ENCODE peak calls at places on chromosomes 4 and X, in five cellular contexts. W is IMR-90, Q is heart right ventricle, G is HepG2, K is choroid plexus epithelial cell. V is an unnamed sample.

GRCh38 chrX:136768469-136769084 is 12.2 kb downstream of the ARHGEF6 start:
- DNase-seq in W (peak), K (peak), Q (peak), G (no peak), V (peak)

GRCh38 chr4:40843696-40844095 is 93.9 kb downstream of the NSUN7 start:
- DNase-seq in Q (no peak), K (no peak), G (no peak), W (no peak), V (no peak)

GRCh38 chr4:178611062-178611461 is 1168.8 kb upstream of the AGA start:
- DNase-seq in W (no peak), Q (no peak), G (no peak), K (no peak), V (no peak)

GRCh38 chr4:185794637-185795036 is 17.4 kb downstream of the SORBS2 start:
- DNase-seq in G (no peak), W (no peak), K (no peak), Q (no peak), V (no peak)

GRCh38 chr4:10015140-10015753 is 6.0 kb downstream of the SLC2A9 start:
- DNase-seq in W (peak), G (no peak), K (peak), Q (no peak), V (peak)

GRCh38 chr4:106409901-106410889 is 41.6 kb upstream of the GIMD1 start:
- DNase-seq in K (no peak), G (no peak), Q (no peak), W (no peak), V (no peak)

GRCh38 chrX:48626401-48627298 is 29.4 kb downstream of the WDR13 start:
- DNase-seq in Q (no peak), W (peak), K (peak), G (no peak), V (no peak)

GRCh38 chrX:134004038-134004437 is 18.6 kb upstream of the GPC3 start:
- DNase-seq in Q (no peak), K (peak), G (no peak), W (peak), V (no peak)

GRCh38 chr4:110620352-110621327 is 2.2 kb downstream of the PITX2 start:
- DNase-seq in W (no peak), Q (no peak), K (peak), G (no peak), V (no peak)

GRCh38 chr4:19386786-19387185 is 864.9 kb upstream of the SLIT2 start:
- DNase-seq in W (no peak), K (peak), G (no peak), Q (no peak), V (no peak)

GRCh38 chr4:156515295-156515694 is 456.3 kb downstream of the PDGFC start:
- DNase-seq in K (no peak), Q (no peak), G (no peak), W (peak), V (no peak)

GRCh38 chr4:1246111-1246881 is 2.6 kb downstream of the CTBP1 start:
- DNase-seq in G (no peak), W (no peak), Q (peak), K (no peak), V (peak)

GRCh38 chrX:20378291-20378920 is 111.7 kb upstream of the RPS6KA3 start:
- DNase-seq in K (no peak), Q (no peak), G (no peak), W (peak), V (no peak)

GRCh38 chr4:163693211-163693610 is 198.7 kb downstream of the TMA16 start:
- DNase-seq in G (no peak), Q (no peak), K (peak), W (peak), V (no peak)

GRCh38 chr4:15294202-15294601 is 133.6 kb upstream of the C1QTNF7 start:
- DNase-seq in G (no peak), K (no peak), W (no peak), Q (no peak), V (no peak)

GRCh38 chr4:165325732-165326512 is 1.5 kb upstream of the MSMO1 start:
- DNase-seq in G (peak), Q (no peak), K (peak), W (peak), V (no peak)

GRCh38 chr4:155921597-155921996 is 18.1 kb downstream of the TDO2 start:
- DNase-seq in K (no peak), W (no peak), G (no peak), Q (no peak), V (no peak)

GRCh38 chrX:3659761-3660160 is 53.7 kb downstream of the PRKX start:
- DNase-seq in K (peak), G (no peak), W (peak), Q (no peak), V (no peak)

GRCh38 chrX:13721819-13722527 is 12.4 kb downstream of the TRAPPC2 start:
- DNase-seq in Q (no peak), G (no peak), K (peak), W (peak), V (no peak)

GRCh38 chrX:31606796-31607195 is 535.0 kb upstream of the FTHL17 start:
- DNase-seq in Q (no peak), G (no peak), K (no peak), W (no peak), V (no peak)

GRCh38 chr4:115720611-115721010 is 607.2 kb upstream of the NDST4 start:
- DNase-seq in Q (no peak), G (no peak), W (no peak), K (peak), V (no peak)

GRCh38 chr4:181952478-181952877 is 290.7 kb upstream of the TENM3 start:
- DNase-seq in K (peak), Q (no peak), W (peak), G (no peak), V (no peak)

GRCh38 chrX:95949588-95949987 is 735.1 kb upstream of the DIAPH2 start:
- DNase-seq in W (no peak), Q (no peak), G (no peak), K (no peak), V (no peak)

GRCh38 chrX:9272166-9272565 is 192.7 kb upstream of the TBL1X start:
- DNase-seq in K (no peak), Q (no peak), W (no peak), G (no peak), V (no peak)

GRCh38 chr4:122015203-122015602 is 63.3 kb upstream of the TRPC3 start:
- DNase-seq in W (no peak), G (no peak), K (no peak), Q (no peak), V (no peak)

GRCh38 chr4:109229028-109229427 is 73.4 kb downstream of the COL25A1 start:
- DNase-seq in Q (no peak), G (no peak), W (no peak), K (no peak), V (no peak)

GRCh38 chr4:1673671-1674070 is 10.4 kb downstream of the FAM53A start:
- DNase-seq in Q (no peak), K (no peak), W (no peak), G (no peak), V (no peak)

GRCh38 chr4:103786014-103786413 is 66.2 kb upstream of the TACR3 start:
- DNase-seq in W (no peak), Q (no peak), G (peak), K (peak), V (no peak)

GRCh38 chr4:5371415-5372190 is 320.3 kb downstream of the STK32B start:
- DNase-seq in G (no peak), K (no peak), Q (no peak), W (peak), V (no peak)

GRCh38 chr4:89737888-89738287 is 99.1 kb downstream of the SNCA start:
- DNase-seq in K (no peak), W (no peak), Q (no peak), G (no peak), V (no peak)

GRCh38 chr4:152784490-152785195 is 4.9 kb downstream of the ARFIP1 start:
- DNase-seq in Q (no peak), W (peak), K (peak), G (peak), V (no peak)

GRCh38 chrX:40468033-40468979 is 112.5 kb upstream of the ATP6AP2 start:
- DNase-seq in K (peak), W (peak), Q (peak), G (peak), V (peak)

GRCh38 chr4:139767168-139767567 is 101.5 kb downstream of the MGST2 start:
- DNase-seq in W (no peak), Q (no peak), K (peak), G (no peak), V (no peak)

GRCh38 chr4:41339812-41340809 is 83.4 kb downstream of the UCHL1 start:
- DNase-seq in W (peak), K (peak), G (no peak), Q (no peak), V (no peak)

GRCh38 chr4:20037745-20038144 is 214.0 kb upstream of the SLIT2 start:
- DNase-seq in K (no peak), Q (no peak), W (no peak), G (no peak), V (no peak)

GRCh38 chr4:23382880-23383279 is 507.0 kb downstream of the PPARGC1A start:
- DNase-seq in G (no peak), W (peak), Q (no peak), K (peak), V (no peak)

GRCh38 chr4:48944659-48945290 is 38.2 kb upstream of the OCIAD2 start:
- DNase-seq in K (no peak), Q (no peak), G (peak), W (no peak), V (no peak)

GRCh38 chrX:41332408-41332987 is 1.5 kb upstream of the DDX3X start:
- DNase-seq in G (no peak), K (peak), Q (no peak), W (peak), V (peak)

GRCh38 chrX:130830599-130831346 is 72.2 kb downstream of the ENOX2 start:
- DNase-seq in Q (no peak), W (no peak), K (no peak), G (no peak), V (no peak)

GRCh38 chrX:130826249-130826648 is 76.8 kb downstream of the ENOX2 start:
- DNase-seq in K (no peak), Q (no peak), W (no peak), G (no peak), V (no peak)

GRCh38 chrX:130831347-130831722 is 71.7 kb downstream of the ENOX2 start:
- DNase-seq in W (no peak), G (no peak), Q (no peak), K (no peak), V (no peak)

GRCh38 chrX:130829526-130830515 is 73.2 kb downstream of the ENOX2 start:
- DNase-seq in K (peak), W (no peak), Q (no peak), G (no peak), V (no peak)

DNA sequence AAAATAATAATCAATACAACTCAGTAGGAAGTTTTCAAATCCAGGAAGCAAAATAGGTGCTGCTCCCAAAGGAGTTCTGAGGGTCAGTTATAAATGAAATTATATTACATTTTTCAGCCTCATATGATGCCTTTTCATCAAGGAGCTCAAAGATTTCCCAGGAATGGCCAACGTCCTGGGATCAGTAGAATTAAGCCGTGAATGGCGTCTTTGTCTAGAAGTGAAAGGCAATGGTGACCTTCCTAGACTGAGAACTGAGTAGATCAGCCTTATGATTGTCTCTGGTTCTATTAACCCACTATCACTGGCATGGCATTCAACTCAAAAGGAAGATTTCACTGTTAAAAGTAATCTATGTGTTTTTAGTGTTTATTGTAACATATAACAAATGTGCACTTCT is 74.4 kb downstream of the ENOX2 start:
- DNase-seq in G (no peak), Q (no peak), K (no peak), W (no peak), V (no peak)
- TF ChIP-seq CTCF in G (no peak), Q (no peak), K (no peak), W (no peak), V (no peak)

DNA sequence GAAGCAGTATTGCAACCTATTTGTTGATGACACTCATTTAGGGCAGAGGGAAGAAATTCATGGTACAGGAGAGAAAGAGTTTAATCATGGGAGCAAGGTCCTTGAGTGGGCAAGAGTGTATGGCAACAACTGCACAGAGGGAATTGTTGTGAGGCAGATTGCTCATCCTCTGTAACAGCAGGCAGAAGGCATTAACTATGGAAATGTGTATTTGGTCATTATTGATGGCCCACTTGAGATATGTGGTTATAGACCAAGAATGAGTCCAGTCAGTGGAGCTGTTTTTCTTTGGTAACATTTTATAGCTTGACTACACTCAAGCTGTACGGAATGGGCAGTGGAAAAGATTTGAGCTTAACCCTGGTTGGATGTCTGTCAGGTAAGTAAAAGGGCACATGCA is 15.9 kb downstream of the PLRG1 start:
- DNase-seq in G (no peak), W (no peak), Q (no peak), K (no peak), V (no peak)
- TF ChIP-seq CTCF in G (no peak), W (no peak), Q (no peak), K (no peak), V (no peak)

GRCh38 chr4:148810461-148810860 is 368.2 kb upstream of the NR3C2 start:
- DNase-seq in K (peak), W (no peak), Q (no peak), G (no peak), V (no peak)
- TF ChIP-seq CTCF in K (no peak), W (no peak), Q (no peak), G (no peak), V (no peak)

GRCh38 chr4:3434891-3435683 is 6.7 kb upstream of the HGFAC start:
- DNase-seq in Q (peak), K (peak), W (no peak), G (no peak), V (no peak)
- TF ChIP-seq CTCF in Q (no peak), K (peak), W (no peak), G (peak), V (no peak)

DNA sequence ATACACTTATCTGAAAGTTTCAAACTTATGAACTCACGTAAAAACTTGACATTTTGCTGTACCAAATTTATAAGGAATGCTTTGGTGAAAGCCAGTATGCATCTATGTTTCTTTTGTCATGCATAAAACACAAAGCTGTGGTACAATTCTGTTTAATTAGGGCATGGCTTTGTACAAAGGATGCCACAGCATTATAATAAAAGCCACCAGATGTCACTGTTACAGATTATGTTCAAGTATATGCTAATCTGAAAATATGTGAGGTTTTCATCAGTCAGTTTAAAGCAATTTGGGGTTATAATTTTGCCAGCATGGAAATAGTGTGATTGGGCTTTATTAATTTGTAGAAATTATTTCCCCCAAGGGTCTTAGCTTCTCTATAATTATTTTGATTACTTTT is 69.0 kb downstream of the ATOH1 start:
- DNase-seq in Q (no peak), W (no peak), G (peak), K (peak), V (no peak)
- TF ChIP-seq CTCF in Q (peak), W (no peak), G (peak), K (no peak), V (peak)

GRCh38 chrX:138058931-138059330 is 493.0 kb downstream of the ZIC3 start:
- DNase-seq in W (no peak), Q (no peak), K (no peak), G (no peak), V (no peak)

DNA sequence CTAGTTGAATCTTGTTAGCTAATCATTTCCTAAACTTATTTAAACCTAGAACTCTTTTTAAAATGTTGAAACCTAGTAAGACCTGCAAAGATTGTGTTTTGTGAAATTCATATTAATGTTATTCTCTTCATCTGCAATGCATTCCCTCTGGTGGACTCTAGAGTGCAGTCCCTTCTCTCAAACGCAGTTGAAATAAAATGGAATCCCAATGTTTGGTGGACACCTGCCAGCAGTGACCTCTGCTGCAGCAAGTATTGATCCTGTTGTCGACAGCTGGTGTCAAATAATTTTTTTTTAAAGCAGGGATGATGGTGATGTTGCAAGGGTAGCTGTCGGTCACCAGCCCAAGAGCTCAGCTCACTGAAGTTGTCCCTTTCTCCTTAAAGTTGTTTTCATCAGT is 492.0 kb downstream of the ZIC3 start:
- DNase-seq in K (no peak), Q (no peak), W (no peak), G (no peak), V (no peak)
- TF ChIP-seq CTCF in K (no peak), Q (no peak), W (no peak), G (no peak), V (no peak)